ENCODE peak calls at places on chromosomes 6 and 20, in nine cellular contexts. L is HCT116, Y is GM12878, H is endothelial cell of umbilical vein, C is breast epithelium, S is vagina, J is transverse colon, X is H1, N is Panc1. D is an unnamed sample. For H3K27me3, the result is how much of the 10 kb centered on the place peaks cover.

GRCh38 chr6:21595265-21595950 is 1.9 kb downstream of the SOX4 start:
- DNase-seq in J (peak), L (no peak), X (no peak), N (no peak), H (no peak), Y (no peak), S (no peak), C (peak), D (peak)

GRCh38 chr6:146892613-146893401 is 294.0 kb downstream of the ADGB start:
- DNase-seq in C (no peak), S (no peak), J (no peak), L (no peak), X (no peak), N (no peak), H (peak), Y (no peak), D (no peak)

GRCh38 chr6:64792534-64792933 is 914.5 kb downstream of the EYS start:
- DNase-seq in Y (no peak), S (no peak), C (no peak), N (no peak), X (no peak), H (no peak), J (no peak), L (no peak), D (no peak)

GRCh38 chr6:138404666-138405337 is 779 bp downstream of the HEBP2 start:
- DNase-seq in S (no peak), C (no peak), H (peak), L (no peak), N (no peak), Y (no peak), J (peak), X (peak), D (no peak)

GRCh38 chr20:49507741-49508434 is 25.4 kb upstream of the KCNB1 start:
- DNase-seq in S (no peak), H (no peak), X (no peak), C (no peak), Y (no peak), J (no peak), L (no peak), N (no peak), D (no peak)

GRCh38 chr20:6646237-6646636 is 121.2 kb upstream of the BMP2 start:
- DNase-seq in X (no peak), C (no peak), H (no peak), L (no peak), S (no peak), Y (no peak), J (no peak), N (no peak), D (no peak)

GRCh38 chr6:93721386-93722048 is 302.2 kb upstream of the EPHA7 start:
- DNase-seq in X (peak), C (no peak), H (peak), N (peak), L (no peak), Y (no peak), J (no peak), S (no peak), D (no peak)

GRCh38 chr6:132300323-132300949 is 100.8 kb downstream of the MOXD1 start:
- DNase-seq in S (no peak), X (no peak), Y (no peak), J (peak), C (no peak), H (peak), N (peak), L (peak), D (peak)

GRCh38 chr6:4370066-4370465 is 234.7 kb upstream of the ECI2 start:
- DNase-seq in H (peak), Y (no peak), X (no peak), C (no peak), J (no peak), S (no peak), N (no peak), L (peak), D (no peak)

GRCh38 chr6:138162104-138162946 is 586 bp downstream of the ARFGEF3 start:
- DNase-seq in L (no peak), S (no peak), N (no peak), C (peak), Y (no peak), H (peak), J (peak), X (peak), D (peak)

GRCh38 chr6:121435444-121436069 is at the start of gene GJA1:
- DNase-seq in L (no peak), S (peak), N (peak), X (no peak), J (peak), Y (no peak), H (peak), C (no peak), D (no peak)

GRCh38 chr6:108752733-108753392 is 95.4 kb upstream of the ARMC2 start:
- DNase-seq in L (no peak), H (no peak), Y (no peak), X (no peak), J (no peak), N (no peak), S (peak), C (no peak), D (no peak)

GRCh38 chr20:47397652-47398301 is 41.3 kb upstream of the ZMYND8 start:
- DNase-seq in L (no peak), S (no peak), X (no peak), C (no peak), J (no peak), Y (no peak), N (no peak), H (no peak), D (no peak)

GRCh38 chr20:62141043-62141396 is 2.2 kb downstream of the PSMA7 start:
- DNase-seq in L (no peak), H (no peak), X (no peak), Y (no peak), N (no peak), S (no peak), C (no peak), J (no peak), D (no peak)

GRCh38 chr6:28488916-28489365 is 26.7 kb downstream of the GPX6 start:
- DNase-seq in J (no peak), S (no peak), L (peak), X (peak), C (no peak), H (peak), N (peak), Y (peak), D (no peak)

GRCh38 chr20:25282034-25282781 is 34.3 kb downstream of the PYGB start:
- DNase-seq in L (no peak), H (no peak), N (no peak), S (no peak), X (peak), C (peak), J (no peak), Y (no peak), D (peak)

GRCh38 chr6:124947821-124948451 is 14.3 kb upstream of the RNF217 start:
- DNase-seq in N (no peak), Y (no peak), C (no peak), H (no peak), J (no peak), X (no peak), L (no peak), S (no peak), D (no peak)

GRCh38 chr6:138517635-138518034 is 18.3 kb upstream of the NHSL1 start:
- DNase-seq in L (peak), X (peak), J (peak), S (no peak), C (peak), N (no peak), Y (no peak), H (peak), D (peak)

GRCh38 chr20:38143238-38143645 is 21.8 kb downstream of the TGM2 start:
- DNase-seq in J (peak), H (no peak), L (no peak), Y (no peak), N (no peak), C (no peak), S (no peak), X (no peak), D (no peak)

GRCh38 chr20:51034461-51034860 is 11.6 kb upstream of the KCNG1 start:
- DNase-seq in H (no peak), C (no peak), X (no peak), Y (no peak), S (no peak), J (no peak), N (no peak), L (no peak), D (no peak)

GRCh38 chr6:32604434-32604877 is 14.8 kb upstream of the HLA-DRB1 start:
- DNase-seq in N (no peak), X (no peak), C (no peak), L (no peak), J (no peak), H (no peak), Y (peak), S (no peak), D (no peak)

GRCh38 chr6:39696986-39697788 is 28.0 kb downstream of the KIF6 start:
- DNase-seq in S (no peak), J (no peak), C (no peak), N (no peak), L (no peak), H (no peak), Y (peak), X (no peak), D (no peak)

GRCh38 chr20:34921436-34921835 is 34.2 kb downstream of the GSS start:
- DNase-seq in X (no peak), L (no peak), J (no peak), Y (no peak), H (no peak), S (no peak), N (no peak), C (no peak), D (no peak)

GRCh38 chr6:30107756-30108155 is 5.1 kb downstream of the TRIM31 start:
- DNase-seq in L (no peak), Y (no peak), X (no peak), J (no peak), C (no peak), H (no peak), N (no peak), S (no peak), D (no peak)
- H3K27me3 ChIP-seq in L (under half), Y (under half), X (under half), J (under half), C (under half), H (half or more), N (under half), S (under half), D (half or more)

GRCh38 chr20:63834545-63834880 is 3.4 kb upstream of the ZBTB46 start:
- DNase-seq in N (no peak), Y (no peak), J (no peak), C (no peak), S (no peak), X (no peak), L (no peak), H (no peak), D (no peak)

GRCh38 chr20:63835031-63835858 is 4.2 kb upstream of the ZBTB46 start:
- DNase-seq in Y (no peak), S (peak), X (peak), J (peak), L (peak), C (peak), H (peak), N (no peak), D (peak)

GRCh38 chr20:63837134-63837429 is 6.0 kb upstream of the ZBTB46 start:
- DNase-seq in H (no peak), S (no peak), X (no peak), J (no peak), C (no peak), N (no peak), Y (no peak), L (no peak), D (no peak)

GRCh38 chr20:63837475-63837874 is 6.4 kb upstream of the ZBTB46 start:
- DNase-seq in L (no peak), S (no peak), J (no peak), H (no peak), N (no peak), C (no peak), X (no peak), Y (no peak), D (no peak)

GRCh38 chr20:63836335-63837133 is 5.5 kb upstream of the ZBTB46 start:
- DNase-seq in J (no peak), L (no peak), X (no peak), N (no peak), C (no peak), H (no peak), S (no peak), Y (no peak), D (no peak)
- TF ChIP-seq POLR2AphosphoS5 in J (no peak), L (no peak), X (no peak), N (no peak), C (no peak), H (no peak), S (no peak), Y (no peak), D (no peak)

DNA sequence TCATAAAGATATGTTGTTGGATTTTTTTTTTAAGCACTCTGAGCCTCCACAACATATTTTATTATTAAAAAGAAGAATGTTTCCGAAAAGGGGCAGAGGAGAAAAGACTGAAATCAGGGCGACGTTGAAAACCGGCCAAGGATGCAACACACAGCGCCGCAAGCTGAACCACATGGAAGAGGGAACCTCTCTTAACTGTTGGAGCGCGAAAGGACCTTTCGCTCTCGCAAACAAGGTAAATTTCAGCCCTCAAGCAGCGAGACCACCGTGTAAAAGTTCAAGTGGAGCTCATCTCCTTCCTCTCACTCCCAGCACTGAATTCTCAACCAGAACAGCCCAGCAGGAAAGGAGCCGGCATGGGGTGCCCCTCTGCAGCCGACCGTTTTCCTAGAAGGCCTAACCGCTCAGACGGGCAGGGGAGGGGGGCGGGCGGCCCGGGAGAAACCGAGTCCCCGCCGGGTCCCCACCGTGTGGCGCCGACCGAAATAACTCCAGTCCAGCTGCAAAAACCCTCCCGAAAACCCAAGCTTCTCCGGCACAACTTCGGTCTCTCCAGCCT is 619 bp downstream of the GPR63 start:
- DNase-seq in S (no peak), H (peak), J (no peak), C (no peak), Y (no peak), N (no peak), X (no peak), L (no peak), D (no peak)
- H3K27me3 ChIP-seq in S (under half), H (under half), J (under half), C (under half), Y (under half), N (under half), X (under half), L (under half), D (under half)

GRCh38 chr6:30727920-30728605 is 7.9 kb downstream of the TUBB start:
- DNase-seq in H (peak), Y (no peak), L (no peak), C (no peak), J (no peak), N (no peak), S (no peak), X (no peak), D (no peak)

GRCh38 chr6:30730611-30731435 is 10.7 kb downstream of the TUBB start:
- DNase-seq in L (peak), X (peak), N (no peak), S (no peak), H (peak), C (peak), Y (no peak), J (peak), D (peak)

GRCh38 chr6:30725713-30726505 is 5.8 kb downstream of the TUBB start:
- DNase-seq in S (no peak), L (no peak), N (no peak), C (no peak), H (peak), J (no peak), Y (no peak), X (peak), D (no peak)

GRCh38 chr6:30724906-30725667 is 4.9 kb downstream of the TUBB start:
- DNase-seq in N (no peak), S (no peak), C (no peak), Y (no peak), L (no peak), J (no peak), H (no peak), X (no peak), D (no peak)

GRCh38 chr6:30726506-30727413 is 6.6 kb downstream of the TUBB start:
- DNase-seq in X (no peak), J (no peak), S (no peak), H (no peak), N (no peak), Y (no peak), L (no peak), C (no peak), D (no peak)
- TF ChIP-seq POLR2AphosphoS5 in X (no peak), J (no peak), S (no peak), H (peak), N (no peak), Y (peak), L (peak), C (no peak), D (no peak)

DNA sequence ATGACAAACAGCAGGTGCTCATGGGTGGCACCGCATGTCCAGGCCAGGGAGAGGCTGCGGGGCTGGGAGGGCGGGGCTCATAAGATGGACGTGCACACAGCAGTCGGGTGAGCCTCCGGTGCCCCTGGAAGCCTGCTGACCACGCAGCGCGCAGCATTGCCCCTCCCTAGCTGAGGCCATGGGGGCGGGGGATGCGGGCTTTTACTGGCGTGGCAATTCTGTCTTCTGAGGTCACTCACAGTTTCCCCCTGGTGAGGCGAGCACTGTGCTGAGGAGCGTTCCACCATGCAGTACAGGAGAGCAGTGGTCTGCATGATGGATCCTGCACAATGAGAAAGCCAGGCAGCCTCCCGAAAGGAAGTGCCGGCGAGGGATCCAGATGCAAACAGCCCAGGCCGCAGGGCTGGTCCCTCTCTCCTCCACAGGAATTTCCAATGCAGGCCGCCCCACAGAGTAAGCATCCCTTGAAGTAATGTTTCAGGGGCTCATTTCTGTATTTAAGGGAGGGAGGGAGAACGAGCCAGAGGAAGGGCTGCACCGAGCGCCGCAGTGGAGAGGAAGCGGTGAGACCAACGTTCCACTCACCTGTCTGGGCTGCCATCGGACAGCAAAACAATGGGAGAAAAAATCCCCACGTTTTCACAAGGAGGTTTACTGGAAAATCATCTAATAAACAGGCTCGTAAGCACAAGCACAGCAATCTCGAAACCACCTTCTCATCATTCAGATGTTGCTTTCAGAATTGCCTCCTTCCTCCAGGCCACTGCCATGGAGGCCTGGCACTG is 56.0 kb downstream of the IRF4 start:
- DNase-seq in L (no peak), J (no peak), N (no peak), C (no peak), S (no peak), X (peak), H (no peak), Y (no peak), D (no peak)
- H3K27me3 ChIP-seq in L (under half), J (under half), N (under half), C (under half), S (under half), X (under half), H (under half), Y (under half), D (under half)

DNA sequence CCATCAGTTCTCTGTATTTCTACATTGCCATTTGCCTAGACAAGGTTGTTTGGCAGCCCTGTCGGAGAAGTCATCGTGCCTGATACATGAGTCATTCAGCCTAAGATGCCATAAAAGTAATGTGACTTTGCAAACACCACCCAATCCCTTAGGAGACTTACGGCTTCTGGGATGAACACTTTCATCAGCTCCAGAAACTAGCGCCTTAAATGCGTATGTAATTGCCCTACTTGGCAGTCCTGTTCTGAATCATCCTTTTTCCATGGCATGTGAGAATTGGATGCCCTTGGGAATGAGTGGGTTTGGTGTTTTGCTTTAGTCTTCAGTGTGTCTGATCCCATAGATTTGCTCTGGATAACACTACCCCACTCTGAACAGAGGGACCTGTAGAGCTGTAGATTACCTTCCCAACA is 158.5 kb downstream of the SASH1 start:
- DNase-seq in N (no peak), S (peak), L (peak), C (no peak), X (no peak), H (no peak), Y (no peak), J (peak), D (no peak)
- TF ChIP-seq POLR2AphosphoS5 in N (no peak), S (no peak), L (no peak), C (peak), X (no peak), H (no peak), Y (no peak), J (peak), D (peak)

DNA sequence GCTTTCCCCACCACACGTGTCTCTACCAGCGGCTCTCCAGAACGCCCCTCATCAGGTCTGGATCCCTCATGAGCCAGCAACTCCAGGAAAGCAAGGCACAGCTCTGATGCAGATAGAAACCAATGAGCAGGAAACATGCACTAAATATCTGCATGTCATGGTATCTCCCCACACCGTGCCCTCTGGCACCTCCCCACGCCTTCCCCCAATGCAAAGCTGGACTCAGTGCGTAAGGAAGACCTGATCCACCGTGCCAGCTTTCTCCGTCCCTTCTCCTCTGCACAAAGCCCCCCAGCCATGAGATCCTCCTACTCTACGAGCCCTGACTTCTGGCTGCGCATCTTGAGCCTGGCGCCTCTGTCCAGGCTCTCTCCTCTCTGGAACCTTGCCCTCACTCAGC is 9.4 kb downstream of the PDE10A start:
- DNase-seq in Y (no peak), S (no peak), H (no peak), L (no peak), C (no peak), X (no peak), N (no peak), J (no peak), D (no peak)
- H3K27me3 ChIP-seq in Y (under half), S (under half), H (under half), L (under half), C (under half), X (under half), N (under half), J (under half), D (under half)

GRCh38 chr6:40720375-40720748 is 133.2 kb upstream of the LRFN2 start:
- DNase-seq in J (no peak), C (no peak), Y (no peak), S (no peak), N (no peak), L (no peak), X (no peak), H (no peak), D (no peak)
- TF ChIP-seq POLR2AphosphoS5 in J (no peak), C (no peak), Y (no peak), S (no peak), N (no peak), L (no peak), X (no peak), H (no peak), D (no peak)

GRCh38 chr6:112007805-112008204 is 46.1 kb upstream of the CCN6 start:
- DNase-seq in S (no peak), J (peak), L (no peak), N (no peak), Y (no peak), C (no peak), X (no peak), H (peak), D (no peak)
- H3K27me3 ChIP-seq in S (under half), J (under half), L (under half), N (under half), Y (under half), C (under half), X (under half), H (under half), D (under half)